ENCODE peak calls at places on chromosomes 11 and 22, in six cellular contexts. X is stomach; A is gastrocnemius medialis; H is IMR-90; G is dorsolateral prefrontal cortex; Z is CD8-positive, alpha-beta T cell. W is an unnamed sample.
A peak's percentile ranks its signal among the peaks of the same experiment; 100 is the strongest.

GRCh38 chr11:133724116-133724515 is 121.2 kb downstream of the SPATA19 start:
- DNase-seq in X (no peak), A (no peak), H (no peak), G (no peak), Z (no peak), W (no peak)

GRCh38 chr22:29932121-29932520 is 49.1 kb downstream of the MTMR3 start:
- DNase-seq in X (no peak), A (no peak), H (no peak), G (no peak), Z (no peak), W (no peak)

GRCh38 chr11:68749061-68749491 is 2.2 kb downstream of the TESMIN start:
- DNase-seq in X (no peak), A (no peak), H (peak; percentile 4), G (no peak), Z (no peak), W (no peak)

GRCh38 chr11:112584674-112585073 is 324.0 kb upstream of the PLET1 start:
- DNase-seq in X (no peak), A (no peak), H (no peak), G (no peak), Z (no peak), W (no peak)

GRCh38 chr22:38866399-38867123 is 5.5 kb downstream of the CBX6 start:
- DNase-seq in X (no peak), A (no peak), H (no peak), G (no peak), Z (no peak), W (no peak)

GRCh38 chr11:10581481-10582019 is 13.1 kb upstream of the LYVE1 start:
- DNase-seq in X (no peak), A (peak; percentile 45), H (peak; percentile 63), G (no peak), Z (no peak), W (no peak)

GRCh38 chr22:38953577-38954413 is 3.6 kb upstream of the APOBEC3A start:
- DNase-seq in X (no peak), A (no peak), H (no peak), G (no peak), Z (no peak), W (no peak)

GRCh38 chr11:130671801-130672700 is 223.6 kb downstream of the ADAMTS15 start:
- DNase-seq in X (peak; percentile 49), A (peak; percentile 41), H (peak; percentile 94), G (peak; percentile 34), Z (no peak), W (no peak)

GRCh38 chr11:30113326-30113873 is 96.6 kb upstream of the KCNA4 start:
- DNase-seq in X (no peak), A (no peak), H (no peak), G (no peak), Z (no peak), W (no peak)

GRCh38 chr11:47186937-47187681 is 875 bp upstream of the PACSIN3 start:
- DNase-seq in X (peak; percentile 59), A (peak; percentile 90), H (peak; percentile 54), G (peak; percentile 82), Z (no peak), W (peak; percentile 47)

GRCh38 chr22:43126506-43127165 is 16.1 kb downstream of the BIK start:
- DNase-seq in X (peak; percentile 57), A (no peak), H (peak; percentile 85), G (no peak), Z (no peak), W (no peak)

GRCh38 chr11:33893711-33894401 is 2.0 kb upstream of the LMO2 start:
- DNase-seq in X (no peak), A (no peak), H (no peak), G (no peak), Z (peak; percentile 32), W (peak; percentile 91)

GRCh38 chr11:96235725-96236124 is 107.3 kb downstream of the MAML2 start:
- DNase-seq in X (no peak), A (no peak), H (peak; percentile 73), G (no peak), Z (no peak), W (no peak)

GRCh38 chr11:110505514-110506284 is 76.0 kb downstream of the FDX1 start:
- DNase-seq in X (no peak), A (peak; percentile 26), H (no peak), G (no peak), Z (no peak), W (no peak)

GRCh38 chr22:33493476-33494205 is 426.6 kb downstream of the LARGE1 start:
- DNase-seq in X (no peak), A (no peak), H (no peak), G (no peak), Z (no peak), W (no peak)

GRCh38 chr11:126534141-126534805 is 178.8 kb downstream of the ST3GAL4 start:
- DNase-seq in X (no peak), A (no peak), H (no peak), G (no peak), Z (no peak), W (no peak)

GRCh38 chr22:23119492-23120414 is 22.0 kb downstream of the RSPH14 start:
- DNase-seq in X (no peak), A (no peak), H (no peak), G (no peak), Z (peak; percentile 29), W (peak; percentile 80)

GRCh38 chr11:63536669-63537292 is at the start of gene PLAAT4:
- DNase-seq in X (peak; percentile 54), A (no peak), H (peak; percentile 58), G (peak; percentile 44), Z (peak; percentile 21), W (peak; percentile 67)

GRCh38 chr22:20573176-20573829 is 65.9 kb downstream of the MED15 start:
- DNase-seq in X (no peak), A (no peak), H (peak; percentile 50), G (no peak), Z (no peak), W (no peak)

GRCh38 chr11:128512478-128513127 is 74.8 kb downstream of the ETS1 start:
- DNase-seq in X (no peak), A (no peak), H (no peak), G (no peak), Z (no peak), W (no peak)

GRCh38 chr11:128516467-128516778 is 70.9 kb downstream of the ETS1 start:
- DNase-seq in X (no peak), A (no peak), H (no peak), G (no peak), Z (no peak), W (no peak)

GRCh38 chr11:128515766-128516466 is 71.4 kb downstream of the ETS1 start:
- DNase-seq in X (no peak), A (no peak), H (no peak), G (no peak), Z (no peak), W (no peak)

GRCh38 chr11:128515086-128515485 is 72.3 kb downstream of the ETS1 start:
- DNase-seq in X (no peak), A (no peak), H (no peak), G (no peak), Z (no peak), W (no peak)

DNA sequence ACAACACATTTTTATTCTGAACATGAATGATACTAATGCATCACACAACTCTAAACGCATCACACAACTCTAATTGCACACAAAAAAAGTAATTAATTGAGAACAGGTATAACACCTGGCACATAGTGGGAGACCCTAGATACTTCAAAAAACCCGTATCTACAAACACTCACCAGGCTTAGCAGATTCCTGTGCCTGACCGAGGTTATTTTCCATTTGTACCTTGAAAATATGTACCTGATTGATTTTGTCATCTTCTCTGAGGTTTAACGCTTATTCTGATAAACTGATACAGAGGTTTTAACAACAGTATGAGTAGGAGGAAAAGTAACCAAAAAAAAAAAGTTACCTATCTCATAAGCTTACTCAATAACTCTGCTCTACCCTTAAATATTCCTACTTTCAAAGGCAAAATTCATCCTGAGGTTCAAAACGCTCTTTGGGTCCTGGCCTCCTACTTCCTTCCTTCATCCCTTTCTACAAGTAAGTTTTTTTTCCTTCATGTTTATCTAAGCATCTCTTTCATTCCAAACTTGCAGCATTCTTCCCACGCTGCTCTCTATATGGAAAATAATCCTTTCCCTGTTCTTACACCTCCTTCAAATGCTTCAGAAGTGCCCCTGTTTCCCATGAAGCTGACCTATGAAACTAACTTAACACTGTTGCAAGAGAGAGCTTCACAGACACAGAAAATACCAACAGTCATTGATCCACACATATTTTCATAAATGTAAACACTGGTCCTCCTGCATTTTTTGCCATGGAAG is 73.3 kb downstream of the ETS1 start:
- DNase-seq in X (no peak), A (no peak), H (no peak), G (no peak), Z (no peak), W (no peak)
- H3K4me3 ChIP-seq in X (no peak overlapping the region), A (no peak overlapping the region), H (no peak overlapping the region), G (no peak overlapping the region), Z (peak overlapping the region; percentile 94), W (no peak overlapping the region)

DNA sequence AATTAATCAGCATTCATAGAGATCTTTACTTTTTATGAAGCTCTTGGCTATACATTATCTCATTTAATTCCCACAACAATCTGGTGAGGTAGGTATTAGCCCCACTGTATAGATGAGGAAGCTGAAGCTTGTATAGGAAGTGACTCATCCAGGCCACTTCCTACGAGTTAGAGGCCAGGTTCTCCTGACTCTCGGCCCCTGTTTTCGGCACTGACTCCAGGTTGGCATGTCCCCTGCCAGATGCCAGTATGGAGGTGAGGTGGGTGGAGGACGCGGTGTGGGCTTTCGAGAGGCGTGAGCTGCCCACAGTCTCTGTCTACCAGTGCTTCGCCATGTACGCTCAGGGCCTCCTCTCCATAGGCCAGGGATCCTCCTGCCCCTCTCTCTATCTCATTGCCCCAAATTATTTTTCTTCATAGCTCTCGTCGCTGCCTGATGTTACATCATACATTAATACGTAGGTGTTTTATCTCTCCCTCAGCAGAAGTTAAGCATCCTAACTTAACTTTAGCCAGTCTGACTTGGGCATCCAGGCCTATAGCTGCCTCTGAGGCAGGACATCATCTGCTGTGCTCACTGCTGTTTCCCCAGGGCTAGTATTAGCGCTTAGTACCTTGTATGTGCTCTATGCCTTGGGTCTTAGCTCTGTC is 9.0 kb downstream of the DGAT2 start:
- DNase-seq in X (no peak), A (no peak), H (no peak), G (no peak), Z (no peak), W (no peak)
- H3K4me3 ChIP-seq in X (no peak overlapping the region), A (no peak overlapping the region), H (no peak overlapping the region), G (no peak overlapping the region), Z (no peak overlapping the region), W (no peak overlapping the region)

GRCh38 chr22:28884754-28885375 is 1.5 kb downstream of the ZNRF3 start:
- DNase-seq in X (no peak), A (no peak), H (no peak), G (peak; percentile 22), Z (no peak), W (no peak)
- H3K4me3 ChIP-seq in X (peak overlapping the region; percentile 66), A (peak overlapping the region; percentile 56), H (peak overlapping the region; percentile 91), G (peak overlapping the region; percentile 80), Z (no peak overlapping the region), W (peak overlapping the region; percentile 53)

DNA sequence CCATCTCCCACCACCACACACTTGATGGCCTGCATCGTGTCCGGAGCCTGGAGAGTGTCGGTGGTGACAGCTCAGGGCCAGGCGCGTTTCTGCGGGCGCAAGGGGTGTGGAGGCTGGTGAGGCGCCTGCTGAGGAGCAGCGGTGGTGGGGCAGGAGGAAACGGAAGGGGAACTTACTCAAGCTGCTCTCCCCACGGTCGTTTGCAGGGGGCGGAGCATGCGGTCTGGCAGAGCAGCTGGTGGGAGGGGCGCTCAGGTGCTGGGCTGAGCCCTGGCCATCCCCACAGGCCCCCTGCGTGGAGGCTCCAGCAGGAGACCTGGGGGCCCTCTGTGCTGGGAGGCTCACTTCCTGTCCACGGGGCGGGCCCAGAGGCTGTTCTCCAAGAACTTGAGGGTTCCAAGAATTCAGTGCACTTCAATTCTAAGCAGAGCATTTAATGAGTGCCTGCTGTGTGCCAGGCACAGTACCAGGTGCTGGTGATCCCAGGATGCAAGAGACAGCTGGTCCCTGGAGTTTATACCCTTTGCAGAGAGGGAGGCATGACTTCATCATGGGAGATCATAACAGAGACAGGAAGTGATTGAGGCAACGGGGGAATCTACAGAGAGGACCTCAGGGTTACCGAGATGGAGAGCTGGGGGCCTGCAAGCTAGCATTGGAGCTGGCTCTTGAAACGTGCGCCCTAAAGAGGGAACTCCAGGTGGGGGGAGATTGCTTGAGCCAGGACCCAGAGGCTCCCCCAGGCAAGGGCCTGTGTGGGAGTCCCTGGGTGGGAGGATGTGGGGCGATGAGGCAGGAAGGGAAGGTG is at the start of gene RAC2:
- DNase-seq in X (peak; percentile 78), A (peak; percentile 41), H (peak; percentile 57), G (no peak), Z (peak; percentile 81), W (peak; percentile 92)
- H3K4me3 ChIP-seq in X (peak within 1 kb of the TSS; percentile 35), A (no peak within 1 kb of the TSS), H (peak within 1 kb of the TSS; percentile 34), G (peak within 1 kb of the TSS; percentile 24), Z (peak within 1 kb of the TSS; percentile 98), W (peak within 1 kb of the TSS; percentile 80)